ENCODE peak calls at places on chromosomes 7 and 10, in four cellular contexts. One of them, this sample, is unnamed.

GRCh38 chr10:50417906-50418697 is 166.8 kb upstream of the ASAH2 start:
- DNase-seq in naive thymus-derived CD8-positive, alpha-beta T cell: no peak
- DNase-seq in NCI-H1105: no peak
- DNase-seq in CD4-positive, alpha-beta memory T cell: peak; percentile 41
- DNase-seq in this sample: peak; percentile 91

GRCh38 chr7:899806-900205 is 23.5 kb downstream of the GET4 start:
- DNase-seq in CD4-positive, alpha-beta memory T cell: no peak
- DNase-seq in NCI-H1105: no peak
- DNase-seq in naive thymus-derived CD8-positive, alpha-beta T cell: no peak
- DNase-seq in this sample: no peak

GRCh38 chr10:9547921-9548904 is 1469.5 kb upstream of the CELF2 start:
- DNase-seq in CD4-positive, alpha-beta memory T cell: no peak
- DNase-seq in NCI-H1105: no peak
- DNase-seq in naive thymus-derived CD8-positive, alpha-beta T cell: no peak
- DNase-seq in this sample: no peak

GRCh38 chr10:131492211-131492610 is 180.7 kb upstream of the TCERG1L start:
- DNase-seq in NCI-H1105: no peak
- DNase-seq in naive thymus-derived CD8-positive, alpha-beta T cell: no peak
- DNase-seq in CD4-positive, alpha-beta memory T cell: no peak
- DNase-seq in this sample: no peak

GRCh38 chr10:6135039-6135438 is 46.2 kb downstream of the RBM17 start:
- DNase-seq in naive thymus-derived CD8-positive, alpha-beta T cell: no peak
- DNase-seq in CD4-positive, alpha-beta memory T cell: peak; percentile 71
- DNase-seq in NCI-H1105: no peak
- DNase-seq in this sample: no peak

GRCh38 chr10:50576245-50576815 is 47.4 kb downstream of the SGMS1 start:
- DNase-seq in CD4-positive, alpha-beta memory T cell: no peak
- DNase-seq in naive thymus-derived CD8-positive, alpha-beta T cell: no peak
- DNase-seq in NCI-H1105: no peak
- DNase-seq in this sample: no peak

GRCh38 chr10:55024718-55025117 is 223.7 kb upstream of the PCDH15 start:
- DNase-seq in naive thymus-derived CD8-positive, alpha-beta T cell: no peak
- DNase-seq in CD4-positive, alpha-beta memory T cell: no peak
- DNase-seq in NCI-H1105: peak; percentile 1
- DNase-seq in this sample: no peak

GRCh38 chr10:127243490-127244272 is 47.3 kb upstream of the INSYN2A start:
- DNase-seq in NCI-H1105: peak; percentile 7
- DNase-seq in CD4-positive, alpha-beta memory T cell: no peak
- DNase-seq in naive thymus-derived CD8-positive, alpha-beta T cell: no peak
- DNase-seq in this sample: peak; percentile 54

GRCh38 chr10:114448897-114449296 is 44.6 kb upstream of the AFAP1L2 start:
- DNase-seq in NCI-H1105: no peak
- DNase-seq in CD4-positive, alpha-beta memory T cell: no peak
- DNase-seq in naive thymus-derived CD8-positive, alpha-beta T cell: no peak
- DNase-seq in this sample: no peak

GRCh38 chr10:131979821-131980270 is 1.9 kb downstream of the BNIP3 start:
- DNase-seq in naive thymus-derived CD8-positive, alpha-beta T cell: no peak
- DNase-seq in NCI-H1105: no peak
- DNase-seq in CD4-positive, alpha-beta memory T cell: no peak
- DNase-seq in this sample: peak; percentile 25

GRCh38 chr7:151731022-151731441 is 145.9 kb downstream of the PRKAG2 start:
- DNase-seq in CD4-positive, alpha-beta memory T cell: no peak
- DNase-seq in NCI-H1105: no peak
- DNase-seq in naive thymus-derived CD8-positive, alpha-beta T cell: no peak
- DNase-seq in this sample: no peak

GRCh38 chr7:72343991-72344390 is 68.1 kb downstream of the CALN1 start:
- DNase-seq in naive thymus-derived CD8-positive, alpha-beta T cell: no peak
- DNase-seq in NCI-H1105: no peak
- DNase-seq in CD4-positive, alpha-beta memory T cell: no peak
- DNase-seq in this sample: no peak

GRCh38 chr10:90822508-90822907 is 35.3 kb downstream of the HTR7 start:
- DNase-seq in CD4-positive, alpha-beta memory T cell: no peak
- DNase-seq in NCI-H1105: no peak
- DNase-seq in naive thymus-derived CD8-positive, alpha-beta T cell: no peak
- DNase-seq in this sample: no peak

GRCh38 chr10:70131560-70131937 is 1.1 kb downstream of the AIFM2 start:
- DNase-seq in CD4-positive, alpha-beta memory T cell: no peak
- DNase-seq in naive thymus-derived CD8-positive, alpha-beta T cell: no peak
- DNase-seq in NCI-H1105: no peak
- DNase-seq in this sample: peak; percentile 11

GRCh38 chr10:98466916-98467505 is 20.3 kb upstream of the HPS1 start:
- DNase-seq in NCI-H1105: no peak
- DNase-seq in CD4-positive, alpha-beta memory T cell: peak; percentile 8
- DNase-seq in naive thymus-derived CD8-positive, alpha-beta T cell: no peak
- DNase-seq in this sample: no peak

GRCh38 chr10:85610381-85611092 is 756.1 kb downstream of the GRID1 start:
- DNase-seq in NCI-H1105: no peak
- DNase-seq in CD4-positive, alpha-beta memory T cell: no peak
- DNase-seq in naive thymus-derived CD8-positive, alpha-beta T cell: no peak
- DNase-seq in this sample: no peak

GRCh38 chr7:8303904-8304528 is 42.0 kb upstream of the ICA1 start:
- DNase-seq in CD4-positive, alpha-beta memory T cell: no peak
- DNase-seq in naive thymus-derived CD8-positive, alpha-beta T cell: no peak
- DNase-seq in NCI-H1105: no peak
- DNase-seq in this sample: no peak

GRCh38 chr10:3850999-3851937 is 66.3 kb upstream of the KLF6 start:
- DNase-seq in NCI-H1105: no peak
- DNase-seq in naive thymus-derived CD8-positive, alpha-beta T cell: no peak
- DNase-seq in CD4-positive, alpha-beta memory T cell: no peak
- DNase-seq in this sample: peak; percentile 72

GRCh38 chr7:82235710-82236109 is 207.9 kb downstream of the CACNA2D1 start:
- DNase-seq in NCI-H1105: no peak
- DNase-seq in CD4-positive, alpha-beta memory T cell: no peak
- DNase-seq in naive thymus-derived CD8-positive, alpha-beta T cell: no peak
- DNase-seq in this sample: no peak

GRCh38 chr10:33193057-33193866 is 141.2 kb downstream of the NRP1 start:
- DNase-seq in naive thymus-derived CD8-positive, alpha-beta T cell: peak; percentile 46
- DNase-seq in NCI-H1105: peak; percentile 72
- DNase-seq in CD4-positive, alpha-beta memory T cell: peak; percentile 65
- DNase-seq in this sample: peak; percentile 92

GRCh38 chr10:60606343-60607080 is 171.8 kb upstream of the CDK1 start:
- DNase-seq in NCI-H1105: no peak
- DNase-seq in naive thymus-derived CD8-positive, alpha-beta T cell: no peak
- DNase-seq in CD4-positive, alpha-beta memory T cell: no peak
- DNase-seq in this sample: peak; percentile 79

GRCh38 chr7:47847207-47847606 is 101.1 kb downstream of the PKD1L1 start:
- DNase-seq in CD4-positive, alpha-beta memory T cell: no peak
- DNase-seq in NCI-H1105: no peak
- DNase-seq in naive thymus-derived CD8-positive, alpha-beta T cell: no peak
- DNase-seq in this sample: no peak

GRCh38 chr7:142500364-142500763 is 242.5 kb upstream of the PRSS58 start:
- DNase-seq in naive thymus-derived CD8-positive, alpha-beta T cell: peak; percentile 39
- DNase-seq in CD4-positive, alpha-beta memory T cell: peak; percentile 28
- DNase-seq in NCI-H1105: no peak
- DNase-seq in this sample: no peak

GRCh38 chr7:156640949-156641485 is 443 bp downstream of the RNF32 start:
- DNase-seq in CD4-positive, alpha-beta memory T cell: peak; percentile 65
- DNase-seq in naive thymus-derived CD8-positive, alpha-beta T cell: no peak
- DNase-seq in NCI-H1105: no peak
- DNase-seq in this sample: peak; percentile 40

GRCh38 chr10:72340510-72340895 is 14.2 kb downstream of the DNAJB12 start:
- DNase-seq in CD4-positive, alpha-beta memory T cell: peak; percentile 71
- DNase-seq in NCI-H1105: no peak
- DNase-seq in naive thymus-derived CD8-positive, alpha-beta T cell: peak; percentile 84
- DNase-seq in this sample: peak; percentile 68

GRCh38 chr7:100570954-100571828 is 2.5 kb downstream of the SAP25 start:
- DNase-seq in NCI-H1105: no peak
- DNase-seq in naive thymus-derived CD8-positive, alpha-beta T cell: no peak
- DNase-seq in CD4-positive, alpha-beta memory T cell: no peak
- DNase-seq in this sample: no peak

GRCh38 chr10:62613429-62613828 is 191.1 kb upstream of the ADO start:
- DNase-seq in NCI-H1105: no peak
- DNase-seq in CD4-positive, alpha-beta memory T cell: no peak
- DNase-seq in naive thymus-derived CD8-positive, alpha-beta T cell: no peak
- DNase-seq in this sample: no peak

GRCh38 chr10:103734731-103735130 is 120.6 kb downstream of the SH3PXD2A start:
- DNase-seq in CD4-positive, alpha-beta memory T cell: no peak
- DNase-seq in naive thymus-derived CD8-positive, alpha-beta T cell: no peak
- DNase-seq in NCI-H1105: no peak
- DNase-seq in this sample: no peak

GRCh38 chr10:6162589-6163356 is 40.0 kb upstream of the PFKFB3 start:
- DNase-seq in naive thymus-derived CD8-positive, alpha-beta T cell: no peak
- DNase-seq in CD4-positive, alpha-beta memory T cell: no peak
- DNase-seq in NCI-H1105: no peak
- DNase-seq in this sample: no peak

GRCh38 chr7:30352169-30352568 is 67.8 kb downstream of the ZNRF2 start:
- DNase-seq in NCI-H1105: no peak
- DNase-seq in naive thymus-derived CD8-positive, alpha-beta T cell: peak; percentile 19
- DNase-seq in CD4-positive, alpha-beta memory T cell: peak; percentile 27
- DNase-seq in this sample: peak; percentile 21

GRCh38 chr10:88921194-88921593 is 31.4 kb downstream of the ACTA2 start:
- DNase-seq in NCI-H1105: no peak
- DNase-seq in naive thymus-derived CD8-positive, alpha-beta T cell: no peak
- DNase-seq in CD4-positive, alpha-beta memory T cell: no peak
- DNase-seq in this sample: no peak

GRCh38 chr7:100102950-100103840 is 1.8 kb downstream of the AP4M1 start:
- DNase-seq in naive thymus-derived CD8-positive, alpha-beta T cell: no peak
- DNase-seq in NCI-H1105: no peak
- DNase-seq in CD4-positive, alpha-beta memory T cell: no peak
- DNase-seq in this sample: no peak

GRCh38 chr7:110418651-110419270 is 672.2 kb upstream of the LRRN3 start:
- DNase-seq in CD4-positive, alpha-beta memory T cell: no peak
- DNase-seq in NCI-H1105: no peak
- DNase-seq in naive thymus-derived CD8-positive, alpha-beta T cell: no peak
- DNase-seq in this sample: no peak

GRCh38 chr10:102117391-102118159 is 2.6 kb downstream of the LDB1 start:
- DNase-seq in CD4-positive, alpha-beta memory T cell: peak; percentile 71
- DNase-seq in naive thymus-derived CD8-positive, alpha-beta T cell: peak; percentile 50
- DNase-seq in NCI-H1105: peak; percentile 47
- DNase-seq in this sample: peak; percentile 51

GRCh38 chr7:100398239-100398638 is 25.0 kb downstream of the PILRA start:
- DNase-seq in CD4-positive, alpha-beta memory T cell: no peak
- DNase-seq in naive thymus-derived CD8-positive, alpha-beta T cell: no peak
- DNase-seq in NCI-H1105: no peak
- DNase-seq in this sample: no peak

GRCh38 chr10:95790982-95791381 is 35.0 kb downstream of the ENTPD1 start:
- DNase-seq in naive thymus-derived CD8-positive, alpha-beta T cell: no peak
- DNase-seq in NCI-H1105: no peak
- DNase-seq in CD4-positive, alpha-beta memory T cell: no peak
- DNase-seq in this sample: no peak

This sample was measured in MCF 10A.